ENCODE peak calls at places on chromosomes 12 and 14, in seven cellular contexts. R is amniotic stem cell, S is type B pancreatic cell, P is A549, O is HFFc6, G is NCI-H1105 treated with DMSO at 0.1 percent for 48 hours, D is keratinocyte. B is an unnamed sample.
A peak's percentile ranks its signal among the peaks of the same experiment; 100 is the strongest.

GRCh38 chr12:50024804-50025186 is 499 bp downstream of the RACGAP1 start:
- DNase-seq in D (no peak), S (no peak), P (no peak), R (no peak), G (no peak), O (peak; percentile 10), B (peak; percentile 56)

GRCh38 chr14:20904393-20905029 is 13.3 kb downstream of the RNASE3 start:
- DNase-seq in O (no peak), D (no peak), G (no peak), R (no peak), S (no peak), P (no peak), B (no peak)

GRCh38 chr12:56261503-56262230 is 3.5 kb upstream of the ANKRD52 start:
- DNase-seq in P (peak; percentile 85), O (peak; percentile 84), G (no peak), S (no peak), D (peak; percentile 70), R (no peak), B (peak; percentile 84)

GRCh38 chr14:73796881-73797539 is 54.6 kb upstream of the PTGR2 start:
- DNase-seq in S (no peak), R (no peak), G (no peak), P (no peak), O (no peak), D (no peak), B (no peak)

GRCh38 chr14:31205681-31206535 is 1.7 kb downstream of the HECTD1 start:
- DNase-seq in P (no peak), D (no peak), O (peak; percentile 65), R (no peak), S (no peak), G (no peak), B (peak; percentile 82)

GRCh38 chr12:45259732-45260480 is 44.0 kb downstream of the ANO6 start:
- DNase-seq in R (no peak), O (peak; percentile 25), S (no peak), P (no peak), D (no peak), G (no peak), B (no peak)

GRCh38 chr12:48285751-48286650 is 64.7 kb downstream of the ZNF641 start:
- DNase-seq in G (no peak), S (no peak), D (no peak), O (no peak), R (no peak), P (no peak), B (no peak)

GRCh38 chr12:52004042-52004648 is 2.6 kb upstream of the TAMALIN start:
- DNase-seq in S (no peak), R (no peak), P (peak; percentile 78), O (peak; percentile 44), G (peak; percentile 2), D (no peak), B (peak; percentile 55)

GRCh38 chr12:49049566-49050224 is 10.9 kb downstream of the KMT2D start:
- DNase-seq in D (no peak), S (no peak), G (no peak), P (peak; percentile 60), R (no peak), O (peak; percentile 47), B (peak; percentile 45)

GRCh38 chr14:80658733-80659132 is 282.8 kb downstream of the CEP128 start:
- DNase-seq in P (no peak), R (no peak), S (no peak), D (no peak), O (no peak), G (no peak), B (no peak)

GRCh38 chr12:6097384-6097783 is 27.1 kb downstream of the VWF start:
- DNase-seq in S (no peak), R (no peak), O (peak; percentile 68), D (no peak), G (no peak), P (no peak), B (peak; percentile 65)

GRCh38 chr14:71985538-71986234 is 53.5 kb downstream of the RGS6 start:
- DNase-seq in R (no peak), D (no peak), O (no peak), P (no peak), S (no peak), G (no peak), B (no peak)

GRCh38 chr12:48903982-48904411 is 21.3 kb downstream of the FKBP11 start:
- DNase-seq in G (peak; percentile 67), D (no peak), O (peak; percentile 75), S (peak; percentile 89), P (peak; percentile 92), R (peak; percentile 66), B (no peak)

GRCh38 chr12:79019672-79020071 is 155.1 kb downstream of the SYT1 start:
- DNase-seq in O (no peak), P (no peak), S (no peak), G (no peak), D (no peak), R (no peak), B (no peak)

GRCh38 chr12:13857750-13858149 is 123.7 kb downstream of the GRIN2B start:
- DNase-seq in P (no peak), O (no peak), R (no peak), G (no peak), S (no peak), D (no peak), B (no peak)

GRCh38 chr14:61388173-61388975 is 67.0 kb downstream of the PRKCH start:
- DNase-seq in G (peak; percentile 58), O (no peak), S (no peak), R (no peak), D (peak; percentile 52), P (no peak), B (no peak)

GRCh38 chr12:111443586-111443985 is 37.9 kb downstream of the SH2B3 start:
- DNase-seq in G (no peak), R (no peak), S (no peak), D (no peak), P (no peak), O (peak; percentile 77), B (peak; percentile 88)

GRCh38 chr12:752673-753400 is 458 bp downstream of the WNK1 start:
- DNase-seq in P (no peak), D (no peak), S (peak; percentile 69), O (no peak), R (peak; percentile 16), G (peak; percentile 40), B (peak; percentile 44)

GRCh38 chr14:29528889-29529288 is 398.8 kb downstream of the PRKD1 start:
- DNase-seq in R (no peak), O (no peak), D (no peak), S (no peak), G (peak; percentile 40), P (no peak), B (no peak)

GRCh38 chr12:122421815-122422737 is at the start of gene CLIP1:
- DNase-seq in P (peak; percentile 40), R (no peak), G (peak; percentile 44), S (peak; percentile 80), D (no peak), O (peak; percentile 50), B (peak; percentile 67)

GRCh38 chr12:125003021-125003420 is 9.6 kb downstream of the BRI3BP start:
- DNase-seq in D (no peak), R (no peak), O (no peak), P (no peak), S (no peak), G (no peak), B (no peak)

B was measured in RKO.